ENCODE peak calls at places on chromosome 3, in four cellular contexts. Y is PC-3, P is GM23248, G is astrocyte. W is an unnamed sample.

GRCh38 chr3:179948740-179949139 is 88.0 kb downstream of the PEX5L start:
- DNase-seq in Y (no peak), P (no peak), G (no peak), W (no peak)

GRCh38 chr3:64163019-64163754 is 62.1 kb downstream of the PRICKLE2 start:
- DNase-seq in Y (no peak), P (no peak), G (no peak), W (peak; percentile 67)

GRCh38 chr3:30553641-30554316 is 52.6 kb upstream of the TGFBR2 start:
- DNase-seq in Y (peak; percentile 9), P (peak; percentile 77), G (peak; percentile 13), W (peak; percentile 45)

GRCh38 chr3:22980346-22980745 is 222.8 kb upstream of the UBE2E2 start:
- DNase-seq in Y (no peak), P (no peak), G (peak; percentile 47), W (no peak)

GRCh38 chr3:109071349-109072142 is 46.4 kb downstream of the MORC1 start:
- DNase-seq in Y (peak; percentile 12), P (no peak), G (no peak), W (peak; percentile 4)

GRCh38 chr3:87733671-87734367 is 325.0 kb downstream of the CGGBP1 start:
- DNase-seq in Y (peak; percentile 82), P (no peak), G (no peak), W (peak; percentile 39)

GRCh38 chr3:8629151-8630021 is 15.2 kb downstream of the SSUH2 start:
- DNase-seq in Y (peak; percentile 97), P (peak; percentile 99), G (peak; percentile 93), W (peak; percentile 95)

GRCh38 chr3:10823516-10823818 is 7.4 kb downstream of the SLC6A11 start:
- DNase-seq in Y (no peak), P (no peak), G (no peak), W (no peak)

GRCh38 chr3:50221413-50222168 is 14.4 kb upstream of the GNAI2 start:
- DNase-seq in Y (no peak), P (no peak), G (no peak), W (no peak)

GRCh38 chr3:13391308-13391707 is 28.8 kb downstream of the NUP210 start:
- DNase-seq in Y (no peak), P (no peak), G (no peak), W (no peak)

GRCh38 chr3:109553573-109554371 is 216.4 kb upstream of the DPPA4 start:
- DNase-seq in Y (peak; percentile 59), P (no peak), G (peak; percentile 81), W (peak; percentile 72)

GRCh38 chr3:64240445-64240844 is 15.2 kb upstream of the PRICKLE2 start:
- DNase-seq in Y (no peak), P (no peak), G (no peak), W (no peak)

GRCh38 chr3:171396048-171396447 is 64.2 kb downstream of the TNIK start:
- DNase-seq in Y (peak; percentile 30), P (peak; percentile 12), G (peak; percentile 57), W (no peak)

GRCh38 chr3:11273945-11274344 is 1.7 kb downstream of the ATG7 start:
- DNase-seq in Y (peak; percentile 78), P (no peak), G (no peak), W (no peak)

GRCh38 chr3:55042591-55042990 is 114.7 kb upstream of the LRTM1 start:
- DNase-seq in Y (no peak), P (peak; percentile 38), G (no peak), W (no peak)

GRCh38 chr3:123467051-123467450 is 18.2 kb upstream of the ADCY5 start:
- DNase-seq in Y (no peak), P (no peak), G (no peak), W (no peak)

GRCh38 chr3:60277376-60277800 is 973.9 kb downstream of the FHIT start:
- DNase-seq in Y (no peak), P (no peak), G (no peak), W (no peak)

GRCh38 chr3:8969246-8969645 is 6.0 kb upstream of the RAD18 start:
- DNase-seq in Y (no peak), P (no peak), G (no peak), W (no peak)

GRCh38 chr3:50926868-50927267 is 252.1 kb downstream of the DOCK3 start:
- DNase-seq in Y (no peak), P (no peak), G (no peak), W (no peak)

GRCh38 chr3:128588147-128588546 is 62.5 kb downstream of the RPN1 start:
- DNase-seq in Y (no peak), P (no peak), G (no peak), W (no peak)

GRCh38 chr3:127715541-127715940 is 42.8 kb downstream of the ABTB1 start:
- DNase-seq in Y (no peak), P (no peak), G (no peak), W (no peak)

GRCh38 chr3:117217355-117217754 is 507.8 kb downstream of the TUSC7 start:
- DNase-seq in Y (no peak), P (no peak), G (no peak), W (no peak)

GRCh38 chr3:184366619-184367321 is 5.3 kb downstream of the POLR2H start:
- DNase-seq in Y (peak; percentile 10), P (peak; percentile 23), G (no peak), W (no peak)

GRCh38 chr3:181859518-181859917 is 147.8 kb downstream of the SOX2 start:
- DNase-seq in Y (no peak), P (no peak), G (no peak), W (no peak)

GRCh38 chr3:94972066-94972465 is 909.2 kb downstream of the NSUN3 start:
- DNase-seq in Y (no peak), P (no peak), G (no peak), W (no peak)

GRCh38 chr3:25856902-25857518 is 67.1 kb downstream of the OXSM start:
- DNase-seq in Y (peak; percentile 68), P (peak; percentile 78), G (peak; percentile 41), W (peak; percentile 12)

GRCh38 chr3:124492824-124493223 is 237.4 kb upstream of the UMPS start:
- DNase-seq in Y (peak; percentile 94), P (peak; percentile 56), G (peak; percentile 41), W (peak; percentile 68)

GRCh38 chr3:177401375-177401774 is 204.1 kb upstream of the TBL1XR1 start:
- DNase-seq in Y (peak; percentile 53), P (no peak), G (no peak), W (no peak)

GRCh38 chr3:61650276-61650675 is 88.9 kb downstream of the PTPRG start:
- DNase-seq in Y (peak; percentile 18), P (peak; percentile 92), G (peak; percentile 93), W (peak; percentile 70)

DNA sequence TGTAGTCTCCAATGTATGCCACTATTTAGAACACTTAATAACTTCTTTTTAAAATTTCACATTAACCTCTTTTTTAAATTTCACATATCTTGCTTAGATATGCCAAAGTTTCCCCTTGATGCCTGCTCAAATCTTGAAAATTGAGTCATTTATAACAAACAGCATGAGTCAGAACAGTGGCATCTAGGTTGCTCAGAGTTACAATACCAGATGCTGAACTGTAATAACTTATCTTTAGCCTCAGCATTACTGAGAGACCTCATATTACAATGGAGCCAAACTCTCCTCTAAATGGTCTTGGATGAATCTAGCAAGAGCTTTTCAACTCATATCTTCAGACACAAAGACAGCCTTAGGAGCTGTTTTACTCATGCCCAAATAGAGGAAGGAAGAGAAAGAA is 439.3 kb upstream of the ARPP21 start:
- DNase-seq in Y (peak; percentile 45), P (no peak), G (peak; percentile 87), W (peak; percentile 3)
- H3K9me3 ChIP-seq in Y (no peaks in the 10 kb centered on the region), P (no peaks in the 10 kb centered on the region), G (no peaks in the 10 kb centered on the region), W (peaks cover 2% of the 10 kb centered on the region)

DNA sequence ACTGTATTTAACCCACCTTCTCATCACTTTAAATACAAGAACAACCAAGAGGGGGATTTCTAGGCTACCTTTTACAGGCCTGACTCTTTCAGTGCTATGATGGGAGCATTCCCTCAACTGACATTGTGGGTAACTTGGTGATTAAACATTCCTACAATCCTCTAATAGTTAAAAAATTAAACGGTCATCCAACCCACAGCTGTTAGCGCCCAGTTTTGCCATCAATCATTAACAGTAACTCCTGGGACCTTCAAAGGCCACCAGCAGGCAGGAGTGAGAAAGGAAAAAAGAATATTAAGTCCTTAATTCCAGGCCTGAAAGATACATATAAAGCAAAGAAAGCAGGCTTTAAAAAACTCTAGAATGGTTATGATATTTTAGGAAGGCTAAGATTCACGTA is 512.1 kb downstream of the MAGI1 start:
- DNase-seq in Y (no peak), P (no peak), G (no peak), W (no peak)
- H3K4me2 ChIP-seq in Y (no peak overlapping the region), P (no peak overlapping the region), G (no peak overlapping the region), W (no peak overlapping the region)

GRCh38 chr3:32488609-32489008 is 14.0 kb downstream of the CMTM6 start:
- DNase-seq in Y (no peak), P (no peak), G (no peak), W (no peak)
- H3K79me2 ChIP-seq in Y (peaks cover 8% of the 10 kb centered on the region), P (peaks cover 30% of the 10 kb centered on the region), G (peaks cover 15% of the 10 kb centered on the region), W (peaks cover 33% of the 10 kb centered on the region)

GRCh38 chr3:138646527-138646926 is 38.0 kb downstream of the FAIM start:
- DNase-seq in Y (no peak), P (no peak), G (no peak), W (no peak)
- H3K9me3 ChIP-seq in Y (no peaks in the 10 kb centered on the region), P (no peaks in the 10 kb centered on the region), G (peaks cover 4% of the 10 kb centered on the region), W (peaks cover 9% of the 10 kb centered on the region)

DNA sequence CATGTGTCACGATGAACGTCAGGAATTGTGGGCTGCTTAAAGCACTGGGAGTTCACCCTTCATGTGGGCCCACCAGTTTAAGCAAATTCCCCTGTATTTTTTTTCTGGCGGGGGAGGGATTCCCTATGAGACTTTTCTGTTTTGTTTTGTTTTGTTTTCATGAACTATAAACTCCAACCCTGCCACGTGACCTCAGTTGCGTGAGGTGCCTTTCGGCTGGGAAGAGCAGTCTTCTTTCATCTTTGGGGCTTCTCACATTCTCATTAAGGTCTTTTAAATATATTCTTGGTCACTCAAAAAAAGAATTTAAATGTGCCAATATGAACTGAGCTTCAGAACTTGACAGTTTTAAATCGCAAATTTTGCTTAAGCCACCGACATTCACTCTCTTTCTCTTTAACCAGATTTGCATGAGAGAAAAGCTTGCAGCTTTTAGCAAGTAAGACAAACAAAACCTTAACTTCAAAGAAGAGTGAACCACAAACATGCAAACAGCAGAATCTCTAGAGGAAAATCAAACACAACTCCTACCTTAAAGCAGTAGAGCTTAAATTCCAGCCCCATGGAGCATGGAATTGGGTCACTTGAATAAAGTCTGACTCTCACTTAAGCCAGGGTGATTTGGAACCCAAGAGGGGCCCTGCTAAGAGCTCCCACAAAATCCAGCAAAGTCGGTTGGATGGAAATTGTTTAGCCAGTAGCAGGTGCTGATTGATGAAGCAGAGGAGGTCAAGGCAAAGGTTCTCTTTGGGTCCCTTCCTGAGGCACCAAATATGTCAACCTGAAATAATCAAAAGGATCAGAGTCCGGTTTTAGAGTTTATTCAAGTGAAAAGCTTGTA is 699.8 kb upstream of the GBE1 start:
- DNase-seq in Y (no peak), P (no peak), G (no peak), W (no peak)
- H3K4me2 ChIP-seq in Y (no peak overlapping the region), P (no peak overlapping the region), G (no peak overlapping the region), W (no peak overlapping the region)

DNA sequence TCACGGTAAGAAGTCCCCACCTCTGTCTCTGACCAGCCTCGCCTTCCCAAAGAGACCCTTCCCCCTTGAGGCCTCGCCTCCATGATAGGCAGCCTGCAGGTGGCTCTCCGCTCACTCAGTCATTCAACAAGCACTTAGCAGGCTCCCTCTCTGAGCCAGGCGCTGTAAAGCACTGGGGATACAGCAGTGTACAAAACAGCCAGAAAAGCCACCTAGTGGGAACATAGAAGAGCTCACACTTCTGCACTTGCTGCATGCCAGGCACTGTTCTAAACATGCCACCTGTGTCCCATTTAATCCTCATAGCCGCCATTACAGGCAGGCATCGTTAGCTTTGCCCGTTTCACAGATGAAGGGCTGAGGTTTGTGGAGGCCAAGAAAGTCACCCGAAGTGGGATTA is 56.0 kb downstream of the SEMA3G start:
- DNase-seq in Y (peak; percentile 14), P (no peak), G (no peak), W (no peak)
- H3K79me2 ChIP-seq in Y (no peaks in the 10 kb centered on the region), P (no peaks in the 10 kb centered on the region), G (no peaks in the 10 kb centered on the region), W (no peaks in the 10 kb centered on the region)